ENCODE peak calls at places on chromosomes 6 and 20, in ten cellular contexts. One of them, this sample, is unnamed.

GRCh38 chr6:112360498-112360897 is 13.4 kb downstream of the RFPL4B start:
- DNase-seq in hippocampal formation: no peak
- DNase-seq in mucosa of descending colon: no peak
- DNase-seq in H9: no peak
- DNase-seq in C1 segment of cervical spinal cord: no peak
- DNase-seq in A172: no peak
- DNase-seq in hypothalamus: no peak
- DNase-seq in fibroblast of gingiva: no peak
- DNase-seq in mucosa of gallbladder: no peak
- DNase-seq in Right ventricle myocardium superior: no peak
- DNase-seq in this sample: no peak

GRCh38 chr6:149934249-149935156 is 7.3 kb upstream of the ULBP2 start:
- DNase-seq in hippocampal formation: peak; percentile 29
- DNase-seq in mucosa of descending colon: no peak
- DNase-seq in H9: no peak
- DNase-seq in C1 segment of cervical spinal cord: peak; percentile 8
- DNase-seq in A172: peak; percentile 59
- DNase-seq in hypothalamus: no peak
- DNase-seq in fibroblast of gingiva: peak; percentile 70
- DNase-seq in mucosa of gallbladder: peak; percentile 74
- DNase-seq in Right ventricle myocardium superior: no peak
- DNase-seq in this sample: peak; percentile 68

GRCh38 chr6:128327890-128328289 is 192.5 kb downstream of the PTPRK start:
- DNase-seq in hippocampal formation: no peak
- DNase-seq in mucosa of descending colon: peak; percentile 12
- DNase-seq in H9: peak; percentile 28
- DNase-seq in C1 segment of cervical spinal cord: no peak
- DNase-seq in A172: no peak
- DNase-seq in hypothalamus: no peak
- DNase-seq in fibroblast of gingiva: peak; percentile 18
- DNase-seq in mucosa of gallbladder: no peak
- DNase-seq in Right ventricle myocardium superior: no peak
- DNase-seq in this sample: no peak

GRCh38 chr6:133761706-133762105 is 127.2 kb upstream of the TCF21 start:
- DNase-seq in hippocampal formation: no peak
- DNase-seq in mucosa of descending colon: no peak
- DNase-seq in H9: no peak
- DNase-seq in C1 segment of cervical spinal cord: no peak
- DNase-seq in A172: no peak
- DNase-seq in hypothalamus: no peak
- DNase-seq in fibroblast of gingiva: peak; percentile 39
- DNase-seq in mucosa of gallbladder: no peak
- DNase-seq in Right ventricle myocardium superior: no peak
- DNase-seq in this sample: no peak

GRCh38 chr6:166588691-166589333 is 2.3 kb upstream of the RAMACL start:
- DNase-seq in hippocampal formation: no peak
- DNase-seq in mucosa of descending colon: no peak
- DNase-seq in H9: peak; percentile 61
- DNase-seq in C1 segment of cervical spinal cord: no peak
- DNase-seq in A172: peak; percentile 62
- DNase-seq in hypothalamus: no peak
- DNase-seq in fibroblast of gingiva: peak; percentile 39
- DNase-seq in mucosa of gallbladder: no peak
- DNase-seq in Right ventricle myocardium superior: no peak
- DNase-seq in this sample: no peak

GRCh38 chr6:105346052-105346451 is 56.8 kb downstream of the PREP start:
- DNase-seq in hippocampal formation: no peak
- DNase-seq in mucosa of descending colon: no peak
- DNase-seq in H9: no peak
- DNase-seq in C1 segment of cervical spinal cord: no peak
- DNase-seq in A172: peak; percentile 74
- DNase-seq in hypothalamus: no peak
- DNase-seq in fibroblast of gingiva: peak; percentile 59
- DNase-seq in mucosa of gallbladder: no peak
- DNase-seq in Right ventricle myocardium superior: no peak
- DNase-seq in this sample: peak; percentile 44

GRCh38 chr6:155085582-155086253 is 90.6 kb downstream of the TIAM2 start:
- DNase-seq in hippocampal formation: no peak
- DNase-seq in mucosa of descending colon: no peak
- DNase-seq in H9: no peak
- DNase-seq in C1 segment of cervical spinal cord: no peak
- DNase-seq in A172: peak; percentile 91
- DNase-seq in hypothalamus: no peak
- DNase-seq in fibroblast of gingiva: no peak
- DNase-seq in mucosa of gallbladder: peak; percentile 75
- DNase-seq in Right ventricle myocardium superior: no peak
- DNase-seq in this sample: no peak

GRCh38 chr6:30884521-30885480 is 482 bp downstream of the DDR1 start:
- DNase-seq in hippocampal formation: peak; percentile 50
- DNase-seq in mucosa of descending colon: peak; percentile 71
- DNase-seq in H9: peak; percentile 64
- DNase-seq in C1 segment of cervical spinal cord: peak; percentile 82
- DNase-seq in A172: peak; percentile 42
- DNase-seq in hypothalamus: peak; percentile 66
- DNase-seq in fibroblast of gingiva: no peak
- DNase-seq in mucosa of gallbladder: no peak
- DNase-seq in Right ventricle myocardium superior: peak; percentile 65
- DNase-seq in this sample: peak; percentile 61

GRCh38 chr20:34472246-34472925 is 43.8 kb upstream of the DYNLRB1 start:
- DNase-seq in hippocampal formation: no peak
- DNase-seq in mucosa of descending colon: no peak
- DNase-seq in H9: no peak
- DNase-seq in C1 segment of cervical spinal cord: no peak
- DNase-seq in A172: peak; percentile 74
- DNase-seq in hypothalamus: no peak
- DNase-seq in fibroblast of gingiva: peak; percentile 75
- DNase-seq in mucosa of gallbladder: no peak
- DNase-seq in Right ventricle myocardium superior: no peak
- DNase-seq in this sample: no peak

GRCh38 chr20:50855498-50856474 is 60.9 kb downstream of the BCAS4 start:
- DNase-seq in hippocampal formation: no peak
- DNase-seq in mucosa of descending colon: no peak
- DNase-seq in H9: peak; percentile 68
- DNase-seq in C1 segment of cervical spinal cord: no peak
- DNase-seq in A172: peak; percentile 65
- DNase-seq in hypothalamus: no peak
- DNase-seq in fibroblast of gingiva: no peak
- DNase-seq in mucosa of gallbladder: peak; percentile 71
- DNase-seq in Right ventricle myocardium superior: no peak
- DNase-seq in this sample: no peak

GRCh38 chr20:58268936-58269619 is 40.4 kb upstream of the RAB22A start:
- DNase-seq in hippocampal formation: no peak
- DNase-seq in mucosa of descending colon: no peak
- DNase-seq in H9: no peak
- DNase-seq in C1 segment of cervical spinal cord: no peak
- DNase-seq in A172: peak; percentile 14
- DNase-seq in hypothalamus: no peak
- DNase-seq in fibroblast of gingiva: no peak
- DNase-seq in mucosa of gallbladder: no peak
- DNase-seq in Right ventricle myocardium superior: no peak
- DNase-seq in this sample: no peak

GRCh38 chr6:51934098-51934497 is 153.3 kb downstream of the PKHD1 start:
- DNase-seq in hippocampal formation: no peak
- DNase-seq in mucosa of descending colon: no peak
- DNase-seq in H9: peak; percentile 75
- DNase-seq in C1 segment of cervical spinal cord: no peak
- DNase-seq in A172: peak; percentile 4
- DNase-seq in hypothalamus: no peak
- DNase-seq in fibroblast of gingiva: no peak
- DNase-seq in mucosa of gallbladder: no peak
- DNase-seq in Right ventricle myocardium superior: no peak
- DNase-seq in this sample: no peak

GRCh38 chr6:63805808-63806572 is 170.4 kb downstream of the PHF3 start:
- DNase-seq in hippocampal formation: no peak
- DNase-seq in mucosa of descending colon: no peak
- DNase-seq in H9: no peak
- DNase-seq in C1 segment of cervical spinal cord: no peak
- DNase-seq in A172: peak; percentile 82
- DNase-seq in hypothalamus: no peak
- DNase-seq in fibroblast of gingiva: peak; percentile 80
- DNase-seq in mucosa of gallbladder: no peak
- DNase-seq in Right ventricle myocardium superior: no peak
- DNase-seq in this sample: no peak

GRCh38 chr6:41443616-41444525 is 102.3 kb upstream of the FOXP4 start:
- DNase-seq in hippocampal formation: no peak
- DNase-seq in mucosa of descending colon: no peak
- DNase-seq in H9: no peak
- DNase-seq in C1 segment of cervical spinal cord: no peak
- DNase-seq in A172: no peak
- DNase-seq in hypothalamus: no peak
- DNase-seq in fibroblast of gingiva: no peak
- DNase-seq in mucosa of gallbladder: no peak
- DNase-seq in Right ventricle myocardium superior: peak; percentile 65
- DNase-seq in this sample: no peak

GRCh38 chr6:25193147-25193864 is 85.9 kb upstream of the CARMIL1 start:
- DNase-seq in hippocampal formation: no peak
- DNase-seq in mucosa of descending colon: no peak
- DNase-seq in H9: no peak
- DNase-seq in C1 segment of cervical spinal cord: no peak
- DNase-seq in A172: peak; percentile 89
- DNase-seq in hypothalamus: no peak
- DNase-seq in fibroblast of gingiva: peak; percentile 92
- DNase-seq in mucosa of gallbladder: peak; percentile 56
- DNase-seq in Right ventricle myocardium superior: no peak
- DNase-seq in this sample: no peak

GRCh38 chr6:62999796-63000195 is 211.5 kb upstream of the FKBP1C start:
- DNase-seq in hippocampal formation: no peak
- DNase-seq in mucosa of descending colon: no peak
- DNase-seq in H9: no peak
- DNase-seq in C1 segment of cervical spinal cord: no peak
- DNase-seq in A172: no peak
- DNase-seq in hypothalamus: no peak
- DNase-seq in fibroblast of gingiva: no peak
- DNase-seq in mucosa of gallbladder: no peak
- DNase-seq in Right ventricle myocardium superior: no peak
- DNase-seq in this sample: no peak

GRCh38 chr20:9837634-9838033 is 1.2 kb downstream of the PAK5 start:
- DNase-seq in hippocampal formation: no peak
- DNase-seq in mucosa of descending colon: no peak
- DNase-seq in H9: no peak
- DNase-seq in C1 segment of cervical spinal cord: no peak
- DNase-seq in A172: no peak
- DNase-seq in hypothalamus: no peak
- DNase-seq in fibroblast of gingiva: no peak
- DNase-seq in mucosa of gallbladder: no peak
- DNase-seq in Right ventricle myocardium superior: no peak
- DNase-seq in this sample: no peak

GRCh38 chr20:47795214-47795667 is 10.0 kb upstream of the SULF2 start:
- DNase-seq in hippocampal formation: no peak
- DNase-seq in mucosa of descending colon: no peak
- DNase-seq in H9: no peak
- DNase-seq in C1 segment of cervical spinal cord: no peak
- DNase-seq in A172: peak; percentile 95
- DNase-seq in hypothalamus: no peak
- DNase-seq in fibroblast of gingiva: peak; percentile 23
- DNase-seq in mucosa of gallbladder: peak; percentile 93
- DNase-seq in Right ventricle myocardium superior: peak; percentile 61
- DNase-seq in this sample: no peak

GRCh38 chr6:125749864-125750691 is 646 bp downstream of the HEY2 start:
- DNase-seq in hippocampal formation: no peak
- DNase-seq in mucosa of descending colon: no peak
- DNase-seq in H9: no peak
- DNase-seq in C1 segment of cervical spinal cord: peak; percentile 69
- DNase-seq in A172: no peak
- DNase-seq in hypothalamus: no peak
- DNase-seq in fibroblast of gingiva: no peak
- DNase-seq in mucosa of gallbladder: no peak
- DNase-seq in Right ventricle myocardium superior: peak; percentile 52
- DNase-seq in this sample: peak; percentile 60